ENCODE peak calls at places on chromosomes 1 and 21, in six cellular contexts. T is vagina; M is tibial artery; R is GM03348; I is effector memory CD4-positive, alpha-beta T cell; F is fibroblast of pulmonary artery. P is an unnamed sample.

GRCh38 chr1:167935252-167936067 is 1.0 kb upstream of the DCAF6 start:
- DNase-seq in F (peak), T (no peak), R (peak), M (peak), I (peak), P (peak)

GRCh38 chr1:54297596-54298283 is 97.8 kb downstream of the MRPL37 start:
- DNase-seq in M (no peak), F (peak), R (peak), T (no peak), I (no peak), P (no peak)

GRCh38 chr1:102434421-102434820 is 437.7 kb upstream of the OLFM3 start:
- DNase-seq in F (peak), I (no peak), R (peak), M (no peak), T (no peak), P (peak)

GRCh38 chr1:181206513-181206912 is 118.0 kb downstream of the IER5 start:
- DNase-seq in T (no peak), R (no peak), F (no peak), M (no peak), I (no peak), P (no peak)

GRCh38 chr1:26998319-26999300 is 5.1 kb downstream of the TRNP1 start:
- DNase-seq in M (no peak), R (peak), T (no peak), F (no peak), I (no peak), P (peak)

GRCh38 chr1:182163821-182164223 is 102.3 kb upstream of the ZNF648 start:
- DNase-seq in M (peak), F (no peak), R (peak), I (no peak), T (no peak), P (peak)

GRCh38 chr1:65297686-65298085 is 11.7 kb upstream of the DNAJC6 start:
- DNase-seq in T (no peak), I (no peak), F (no peak), R (no peak), M (no peak), P (no peak)

GRCh38 chr1:232473319-232473718 is 156.6 kb downstream of the SIPA1L2 start:
- DNase-seq in F (peak), M (peak), R (peak), T (no peak), I (no peak), P (peak)

GRCh38 chr1:82777240-82777639 is 976.5 kb downstream of the ADGRL2 start:
- DNase-seq in M (no peak), R (no peak), I (no peak), F (no peak), T (no peak), P (no peak)

GRCh38 chr1:182122265-182122664 is 60.8 kb upstream of the ZNF648 start:
- DNase-seq in T (no peak), I (no peak), M (no peak), R (no peak), F (no peak), P (no peak)

GRCh38 chr21:38712076-38712475 is 93.7 kb upstream of the ETS2 start:
- DNase-seq in T (no peak), M (peak), R (peak), F (peak), I (no peak), P (peak)